ENCODE peak calls at places on chromosomes 16 and 17, in four cellular contexts. One of them, this sample, is unnamed.

GRCh38 chr17:42665581-42666001 is 6.5 kb downstream of the TUBG2 start:
- DNase-seq in colonic mucosa: no peak
- DNase-seq in stomach: no peak
- DNase-seq in A673: no peak
- DNase-seq in this sample: no peak

GRCh38 chr16:84742561-84743200 is 42.9 kb downstream of the USP10 start:
- DNase-seq in A673: peak; percentile 76
- DNase-seq in stomach: no peak
- DNase-seq in colonic mucosa: no peak
- DNase-seq in this sample: no peak

GRCh38 chr17:2602597-2603017 is 9.2 kb downstream of the PAFAH1B1 start:
- DNase-seq in stomach: no peak
- DNase-seq in A673: no peak
- DNase-seq in colonic mucosa: no peak
- DNase-seq in this sample: no peak

GRCh38 chr16:23803591-23804123 is 32.1 kb upstream of the PRKCB start:
- DNase-seq in A673: peak; percentile 91
- DNase-seq in colonic mucosa: peak; percentile 73
- DNase-seq in stomach: peak; percentile 47
- DNase-seq in this sample: peak; percentile 65

GRCh38 chr17:42980766-42981397 is 517 bp downstream of the RUNDC1 start:
- DNase-seq in stomach: peak; percentile 61
- DNase-seq in A673: no peak
- DNase-seq in colonic mucosa: peak; percentile 75
- DNase-seq in this sample: peak; percentile 57

GRCh38 chr17:20925954-20926353 is 116.9 kb downstream of the USP22 start:
- DNase-seq in colonic mucosa: no peak
- DNase-seq in A673: no peak
- DNase-seq in stomach: no peak
- DNase-seq in this sample: no peak

GRCh38 chr17:17890773-17891759 is 54.3 kb upstream of the SREBF1 start:
- DNase-seq in colonic mucosa: peak; percentile 51
- DNase-seq in A673: peak; percentile 59
- DNase-seq in stomach: peak; percentile 57
- DNase-seq in this sample: peak; percentile 26

GRCh38 chr17:28174352-28175046 is 132.0 kb downstream of the NLK start:
- DNase-seq in A673: no peak
- DNase-seq in colonic mucosa: no peak
- DNase-seq in stomach: no peak
- DNase-seq in this sample: peak; percentile 52

GRCh38 chr17:77889135-77889505 is 69.4 kb upstream of the TNRC6C start:
- DNase-seq in colonic mucosa: no peak
- DNase-seq in stomach: no peak
- DNase-seq in A673: no peak
- DNase-seq in this sample: no peak

GRCh38 chr17:4104506-4104905 is 38.3 kb downstream of the ZZEF1 start:
- DNase-seq in colonic mucosa: no peak
- DNase-seq in A673: no peak
- DNase-seq in stomach: no peak
- DNase-seq in this sample: no peak

GRCh38 chr16:85490971-85491771 is 122.0 kb upstream of the GSE1 start:
- DNase-seq in A673: no peak
- DNase-seq in stomach: peak; percentile 48
- DNase-seq in colonic mucosa: peak; percentile 59
- DNase-seq in this sample: peak; percentile 28

GRCh38 chr16:46897471-46897870 is 13.3 kb downstream of the GPT2 start:
- DNase-seq in stomach: no peak
- DNase-seq in colonic mucosa: no peak
- DNase-seq in A673: no peak
- DNase-seq in this sample: no peak

GRCh38 chr16:88754109-88754911 is 30.7 kb downstream of the PIEZO1 start:
- DNase-seq in A673: no peak
- DNase-seq in stomach: no peak
- DNase-seq in colonic mucosa: no peak
- DNase-seq in this sample: no peak

GRCh38 chr16:88754912-88755744 is 29.9 kb downstream of the PIEZO1 start:
- DNase-seq in A673: peak; percentile 56
- DNase-seq in stomach: no peak
- DNase-seq in colonic mucosa: no peak
- DNase-seq in this sample: no peak

GRCh38 chr16:88753600-88753999 is 31.4 kb downstream of the PIEZO1 start:
- DNase-seq in A673: no peak
- DNase-seq in colonic mucosa: no peak
- DNase-seq in stomach: no peak
- DNase-seq in this sample: no peak

GRCh38 chr16:88758227-88758943 is 26.6 kb downstream of the PIEZO1 start:
- DNase-seq in colonic mucosa: no peak
- DNase-seq in A673: no peak
- DNase-seq in stomach: no peak
- DNase-seq in this sample: no peak

GRCh38 chr16:88755745-88756443 is 29.1 kb downstream of the PIEZO1 start:
- DNase-seq in A673: no peak
- DNase-seq in stomach: no peak
- DNase-seq in colonic mucosa: no peak
- DNase-seq in this sample: no peak
- H3K27ac ChIP-seq in A673: no peak overlapping the region
- H3K27ac ChIP-seq in stomach: no peak overlapping the region
- H3K27ac ChIP-seq in colonic mucosa: no peak overlapping the region
- H3K27ac ChIP-seq in this sample: no peak overlapping the region

DNA sequence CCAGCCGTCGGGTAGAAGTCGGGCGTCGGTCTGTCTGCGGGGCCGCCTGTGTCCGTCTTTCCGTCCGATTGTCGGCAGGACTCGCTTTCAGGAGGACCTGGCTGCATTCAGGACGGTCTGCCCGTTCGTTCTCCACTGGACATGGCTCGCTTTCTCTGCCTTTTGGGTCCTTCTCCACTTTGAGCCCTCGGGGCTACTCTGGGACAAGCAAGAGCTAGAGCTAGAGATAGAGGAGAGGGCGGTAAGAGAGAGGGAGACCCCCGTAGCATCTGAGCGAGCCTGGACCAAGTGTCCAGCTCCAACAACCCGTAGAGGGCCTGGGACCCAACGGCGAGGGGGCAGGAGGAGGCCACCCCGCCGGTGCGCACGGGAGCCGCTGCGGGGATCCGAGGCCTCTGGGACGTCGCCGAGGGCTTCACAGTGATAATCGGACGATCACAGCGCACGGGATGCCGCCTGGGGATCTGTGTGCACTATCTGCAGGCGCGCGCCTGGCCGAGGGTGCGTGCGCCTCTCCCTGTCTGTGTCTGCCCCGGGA is 4.5 kb downstream of the TBX4 start:
- DNase-seq in stomach: no peak
- DNase-seq in colonic mucosa: no peak
- DNase-seq in A673: no peak
- DNase-seq in this sample: no peak
- H3K4me1 ChIP-seq in stomach: peaks cover 40% of the 10 kb centered on the region
- H3K4me1 ChIP-seq in colonic mucosa: peaks cover 10% of the 10 kb centered on the region
- H3K4me1 ChIP-seq in A673: no peaks in the 10 kb centered on the region
- H3K4me1 ChIP-seq in this sample: peaks cover 6% of the 10 kb centered on the region

DNA sequence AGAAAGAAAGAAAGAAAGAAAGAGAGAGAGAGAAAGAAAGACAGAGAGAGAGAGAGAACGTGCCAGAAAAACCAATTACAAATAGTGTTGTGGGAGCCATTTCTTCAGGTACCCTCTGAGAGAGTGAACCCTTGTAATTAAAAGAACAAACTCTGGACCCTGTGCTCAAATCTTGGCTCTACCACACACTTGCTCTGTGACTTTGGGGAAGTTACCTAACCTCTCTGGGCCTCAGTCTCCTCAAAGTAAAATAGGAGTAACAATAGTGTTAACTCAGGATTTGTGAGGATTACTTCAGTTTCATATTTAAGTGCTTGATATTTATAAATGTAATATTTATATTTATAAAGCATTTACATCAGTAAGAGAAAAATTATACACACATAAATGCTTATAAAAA is 139.8 kb downstream of the GSG1L start:
- DNase-seq in stomach: no peak
- DNase-seq in A673: no peak
- DNase-seq in colonic mucosa: no peak
- DNase-seq in this sample: no peak
- H3K27me3 ChIP-seq in stomach: peaks cover 73% of the 10 kb centered on the region
- H3K27me3 ChIP-seq in A673: peaks cover 24% of the 10 kb centered on the region
- H3K27me3 ChIP-seq in colonic mucosa: no peaks in the 10 kb centered on the region
- H3K27me3 ChIP-seq in this sample: no peaks in the 10 kb centered on the region

GRCh38 chr17:81516439-81516838 is 3.8 kb upstream of the ACTG1 start:
- DNase-seq in colonic mucosa: no peak
- DNase-seq in stomach: no peak
- DNase-seq in A673: no peak
- DNase-seq in this sample: no peak
- H3K27ac ChIP-seq in colonic mucosa: peak overlapping the region; percentile 100
- H3K27ac ChIP-seq in stomach: peak overlapping the region; percentile 100
- H3K27ac ChIP-seq in A673: peak overlapping the region; percentile 47
- H3K27ac ChIP-seq in this sample: no peak overlapping the region

GRCh38 chr17:64500487-64500859 is 3.6 kb upstream of the POLG2 start:
- DNase-seq in A673: no peak
- DNase-seq in colonic mucosa: no peak
- DNase-seq in stomach: no peak
- DNase-seq in this sample: no peak
- H3K4me1 ChIP-seq in A673: peaks cover 11% of the 10 kb centered on the region
- H3K4me1 ChIP-seq in colonic mucosa: peaks cover 13% of the 10 kb centered on the region
- H3K4me1 ChIP-seq in stomach: peaks cover 59% of the 10 kb centered on the region
- H3K4me1 ChIP-seq in this sample: peaks cover 35% of the 10 kb centered on the region

This sample was measured in naive thymus-derived CD4-positive, alpha-beta T cell.